ENCODE peak calls at places on chromosomes 11 and 22, in four cellular contexts. R, F, V and Z are unnamed samples.

GRCh38 chr22:50304528-50305392 is 2.7 kb downstream of the PLXNB2 start:
- DNase-seq in R (peak; percentile 20), F (peak; percentile 72), V (no peak), Z (peak; percentile 56)

GRCh38 chr22:42062506-42063190 is 8.0 kb downstream of the NAGA start:
- DNase-seq in V (no peak), F (no peak), R (no peak), Z (no peak)

GRCh38 chr11:120013325-120014250 is 124.3 kb downstream of the TRIM29 start:
- DNase-seq in F (peak; percentile 36), V (peak; percentile 10), R (peak; percentile 35), Z (peak; percentile 61)

GRCh38 chr11:15268598-15268997 is 153.9 kb downstream of the INSC start:
- DNase-seq in R (no peak), F (no peak), V (no peak), Z (no peak)

GRCh38 chr11:124421043-124421442 is 3.6 kb downstream of the OR8B4 start:
- DNase-seq in F (no peak), V (no peak), R (no peak), Z (no peak)

GRCh38 chr11:119617343-119617713 is 111.7 kb downstream of the NECTIN1 start:
- DNase-seq in F (no peak), V (no peak), R (no peak), Z (no peak)

GRCh38 chr11:95972055-95972454 is 48.1 kb upstream of the MTMR2 start:
- DNase-seq in F (no peak), V (peak; percentile 6), R (no peak), Z (no peak)

GRCh38 chr11:74139151-74139918 is 31.5 kb downstream of the C2CD3 start:
- DNase-seq in F (no peak), R (no peak), V (peak; percentile 23), Z (no peak)

GRCh38 chr22:19807161-19807913 is 46.8 kb downstream of the TBX1 start:
- DNase-seq in V (no peak), R (no peak), F (no peak), Z (peak; percentile 9)

GRCh38 chr11:18046116-18046777 is at the start of gene TPH1:
- DNase-seq in F (peak; percentile 27), V (peak; percentile 36), R (no peak), Z (peak; percentile 63)

GRCh38 chr11:40338739-40339138 is 1120.7 kb downstream of the LRRC4C start:
- DNase-seq in V (peak; percentile 80), F (no peak), R (no peak), Z (no peak)

GRCh38 chr11:111303476-111303875 is 5.1 kb downstream of the POU2AF3 start:
- DNase-seq in F (no peak), V (no peak), R (no peak), Z (peak; percentile 59)

GRCh38 chr11:7527029-7527428 is 13.2 kb downstream of the PPFIBP2 start:
- DNase-seq in R (no peak), V (no peak), F (no peak), Z (no peak)

GRCh38 chr11:86116386-86116726 is 47.5 kb upstream of the PICALM start:
- DNase-seq in R (no peak), V (peak; percentile 98), F (no peak), Z (no peak)

GRCh38 chr11:76626266-76626665 is 44.3 kb downstream of the LRRC32 start:
- DNase-seq in R (no peak), F (no peak), V (no peak), Z (no peak)

GRCh38 chr22:24104307-24105017 is 76.8 kb upstream of the SUSD2 start:
- DNase-seq in R (no peak), V (no peak), F (no peak), Z (no peak)

GRCh38 chr22:36734171-36735058 is 30.9 kb upstream of the CACNG2 start:
- DNase-seq in V (peak; percentile 51), R (no peak), F (peak; percentile 71), Z (peak; percentile 83)

GRCh38 chr22:20569059-20570058 is 61.9 kb downstream of the MED15 start:
- DNase-seq in R (peak; percentile 91), V (peak; percentile 99), F (peak; percentile 91), Z (peak; percentile 72)

GRCh38 chr11:29263971-29264682 is 752.7 kb downstream of the KCNA4 start:
- DNase-seq in F (no peak), V (peak; percentile 54), R (no peak), Z (no peak)

GRCh38 chr11:44446996-44447771 is 118.3 kb upstream of the CD82 start:
- DNase-seq in V (no peak), R (no peak), F (no peak), Z (no peak)

GRCh38 chr11:35418847-35419712 is at the start of gene SLC1A2:
- DNase-seq in F (no peak), V (peak; percentile 19), R (no peak), Z (peak; percentile 29)

GRCh38 chr11:20022363-20023081 is 137.8 kb downstream of the DBX1 start:
- DNase-seq in F (no peak), R (no peak), V (peak; percentile 63), Z (peak; percentile 51)

GRCh38 chr11:20293531-20293930 is 70.0 kb upstream of the HTATIP2 start:
- DNase-seq in R (no peak), F (no peak), V (no peak), Z (no peak)

GRCh38 chr11:12409621-12410005 is 32.2 kb downstream of the PARVA start:
- DNase-seq in R (no peak), F (no peak), V (peak; percentile 20), Z (no peak)

GRCh38 chr11:27216268-27217149 is 146.5 kb downstream of the CCDC34 start:
- DNase-seq in V (peak; percentile 75), F (peak; percentile 94), R (no peak), Z (peak; percentile 64)

GRCh38 chr11:64250406-64250874 is 890 bp upstream of the PLCB3 start:
- DNase-seq in F (no peak), R (no peak), V (no peak), Z (no peak)
- H3K4me3 ChIP-seq in F (peak overlapping the region; percentile 94), R (peak overlapping the region; percentile 75), V (peak overlapping the region; percentile 98), Z (no peak overlapping the region)

GRCh38 chr11:126898802-126899201 is 101.8 kb downstream of the KIRREL3 start:
- DNase-seq in V (no peak), F (no peak), R (no peak), Z (no peak)
- H3K4me1 ChIP-seq in V (no peaks in the 10 kb centered on the region), F (no peaks in the 10 kb centered on the region), R (no peaks in the 10 kb centered on the region), Z (no peaks in the 10 kb centered on the region)

DNA sequence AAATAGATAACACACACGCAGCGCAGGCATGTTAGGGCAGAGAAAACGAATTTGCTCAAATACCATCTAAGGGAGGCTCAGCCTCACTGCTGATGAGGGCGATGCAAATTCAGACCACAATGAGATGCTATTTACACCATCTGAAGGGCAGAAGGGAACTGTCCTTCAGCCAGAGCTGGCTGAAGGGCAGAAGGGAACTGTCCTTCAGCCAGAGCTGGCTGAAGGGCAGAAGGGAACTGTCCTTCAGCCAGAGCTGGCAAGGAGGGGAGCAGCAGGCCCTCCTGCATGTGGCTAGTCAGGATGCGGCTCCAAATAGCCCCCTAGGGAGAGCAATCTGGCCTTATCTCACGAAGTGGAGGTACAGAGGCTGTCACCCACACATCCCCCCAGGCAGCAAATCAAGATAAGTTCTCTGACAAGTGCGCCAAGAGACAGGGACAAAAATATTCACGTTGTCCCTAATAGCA is 7.5 kb upstream of the SLC39A13 start:
- DNase-seq in V (no peak), F (no peak), R (no peak), Z (no peak)
- TF ChIP-seq POLR2A in V (no peak), F (no peak), R (no peak), Z (no peak)

DNA sequence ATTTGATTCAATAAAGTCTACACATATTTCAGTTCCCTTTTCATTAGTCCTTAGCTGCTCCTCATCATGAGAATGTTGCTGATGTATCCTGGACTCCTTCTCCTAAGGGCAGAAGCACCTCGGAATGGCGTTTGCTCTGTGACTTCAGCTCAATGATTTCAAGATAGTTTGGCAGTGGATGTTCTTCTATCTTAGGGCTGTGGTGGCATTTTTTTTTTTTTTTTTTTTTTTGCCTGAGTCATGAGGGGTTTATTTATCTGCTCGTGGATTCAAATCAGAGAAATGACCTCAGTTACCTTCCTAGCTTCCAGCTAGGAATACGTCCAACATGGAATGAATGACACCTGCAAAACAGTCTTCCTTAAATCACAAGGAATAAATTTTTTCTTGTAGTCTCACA is 220.0 kb upstream of the ZBED5 start:
- DNase-seq in F (no peak), V (no peak), R (no peak), Z (no peak)
- H3K4me3 ChIP-seq in F (no peak overlapping the region), V (no peak overlapping the region), R (no peak overlapping the region), Z (no peak overlapping the region)